ENCODE peak calls at places on chromosomes 4 and X, in four cellular contexts. M is suprapubic skin, Y is nephron progenitor cell, E is AG04450. H is an unnamed sample.

GRCh38 chr4:108056418-108056817 is 66.7 kb downstream of the HADH start:
- DNase-seq in M (no peak), Y (no peak), E (no peak), H (no peak)

GRCh38 chr4:30837131-30837539 is 117.0 kb downstream of the PCDH7 start:
- DNase-seq in M (no peak), Y (peak), E (no peak), H (no peak)

GRCh38 chr4:1251773-1252066 is 2.8 kb upstream of the CTBP1 start:
- DNase-seq in E (no peak), Y (no peak), M (no peak), H (no peak)

GRCh38 chrX:154017766-154018517 is 1.8 kb downstream of the IRAK1 start:
- DNase-seq in E (no peak), M (no peak), Y (no peak), H (no peak)

GRCh38 chrX:133698298-133698697 is 283.0 kb upstream of the GPC4 start:
- DNase-seq in Y (no peak), M (no peak), E (peak), H (no peak)

GRCh38 chr4:113457886-113458285 is 303.7 kb downstream of the CAMK2D start:
- DNase-seq in Y (no peak), E (no peak), M (no peak), H (no peak)

GRCh38 chrX:134948333-134949241 is 42.2 kb upstream of the SMIM10 start:
- DNase-seq in Y (no peak), E (peak), M (no peak), H (no peak)

GRCh38 chr4:145719752-145720624 is 40.0 kb downstream of the C4orf51 start:
- DNase-seq in M (no peak), Y (no peak), E (no peak), H (no peak)

GRCh38 chr4:184473515-184474260 is 662 bp downstream of the IRF2 start:
- DNase-seq in E (no peak), M (no peak), Y (peak), H (peak)

GRCh38 chrX:2318371-2318770 is 182.4 kb downstream of the DHRSX start:
- DNase-seq in E (no peak), M (no peak), Y (no peak), H (no peak)

GRCh38 chrX:12779534-12779933 is 11.7 kb upstream of the PRPS2 start:
- DNase-seq in M (no peak), E (no peak), Y (no peak), H (no peak)

GRCh38 chr4:159344877-159345276 is 242.0 kb downstream of the RAPGEF2 start:
- DNase-seq in E (no peak), M (no peak), Y (no peak), H (no peak)
- TF ChIP-seq CTCF in E (no peak), M (no peak), Y (no peak), H (no peak)

GRCh38 chrX:72132456-72132855 is 741 bp upstream of the RTL5 start:
- DNase-seq in Y (no peak), E (no peak), M (no peak), H (no peak)

GRCh38 chrX:72129661-72130060 is 2.1 kb downstream of the RTL5 start:
- DNase-seq in Y (no peak), M (no peak), E (no peak), H (no peak)

GRCh38 chrX:72130156-72130761 is 1.5 kb downstream of the RTL5 start:
- DNase-seq in Y (no peak), E (no peak), M (no peak), H (no peak)

GRCh38 chrX:72130762-72131231 is 918 bp downstream of the RTL5 start:
- DNase-seq in M (no peak), E (no peak), Y (no peak), H (no peak)

DNA sequence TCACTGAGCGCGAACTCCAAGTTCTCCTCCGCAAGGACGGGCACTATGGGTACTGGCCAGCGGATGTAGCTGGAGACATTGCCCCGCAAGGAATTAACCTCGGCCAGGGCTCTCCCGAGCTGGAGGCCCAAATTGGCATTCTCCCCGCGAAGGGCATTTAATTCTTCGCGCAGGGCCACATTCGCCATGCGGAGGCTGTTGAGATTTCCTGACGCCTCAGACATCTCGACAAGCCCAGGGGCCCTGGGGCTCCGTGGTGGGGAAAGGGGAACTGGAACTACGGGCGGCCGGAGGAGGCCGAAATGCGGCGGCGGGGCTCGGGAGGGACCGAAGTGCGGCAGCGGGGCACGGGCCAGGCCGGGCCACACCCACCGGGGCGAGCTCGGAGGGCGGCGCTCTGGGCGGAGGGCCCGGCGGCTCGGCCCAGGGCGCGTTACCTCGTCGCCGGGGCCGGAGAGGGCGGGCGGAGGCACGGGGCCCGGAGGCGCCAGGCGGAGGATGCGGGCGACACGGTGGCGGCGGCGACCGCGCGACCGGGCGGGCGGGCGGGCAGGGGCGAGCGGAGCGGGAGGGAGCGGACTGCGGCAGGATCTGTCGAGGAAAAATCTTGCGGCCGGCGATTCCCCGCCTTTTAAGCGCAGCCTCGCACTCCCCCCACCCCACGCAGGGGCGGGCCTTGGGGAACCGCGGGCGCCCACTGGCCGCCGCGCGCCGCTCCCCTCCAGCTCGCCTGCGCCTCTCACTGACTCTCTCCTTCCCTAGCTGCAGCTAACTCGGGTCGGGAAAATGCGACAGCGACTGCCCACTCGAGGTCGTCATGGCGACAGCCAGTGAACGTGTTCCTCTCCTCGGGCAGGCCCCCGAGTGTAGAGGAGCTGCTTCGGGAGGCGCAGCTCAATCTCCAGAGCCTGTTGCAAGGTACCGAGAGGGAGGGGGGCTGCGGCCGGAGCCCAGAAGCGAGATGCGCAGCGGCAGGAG is at the start of gene RTL5:
- DNase-seq in Y (peak), M (peak), E (peak), H (peak)
- TF ChIP-seq CTCF in Y (no peak), M (no peak), E (no peak), H (no peak)

GRCh38 chrX:72247206-72247944 is 8.5 kb upstream of the ERCC6L start:
- DNase-seq in Y (no peak), E (no peak), M (no peak), H (no peak)
- TF ChIP-seq CTCF in Y (no peak), E (no peak), M (no peak), H (no peak)

DNA sequence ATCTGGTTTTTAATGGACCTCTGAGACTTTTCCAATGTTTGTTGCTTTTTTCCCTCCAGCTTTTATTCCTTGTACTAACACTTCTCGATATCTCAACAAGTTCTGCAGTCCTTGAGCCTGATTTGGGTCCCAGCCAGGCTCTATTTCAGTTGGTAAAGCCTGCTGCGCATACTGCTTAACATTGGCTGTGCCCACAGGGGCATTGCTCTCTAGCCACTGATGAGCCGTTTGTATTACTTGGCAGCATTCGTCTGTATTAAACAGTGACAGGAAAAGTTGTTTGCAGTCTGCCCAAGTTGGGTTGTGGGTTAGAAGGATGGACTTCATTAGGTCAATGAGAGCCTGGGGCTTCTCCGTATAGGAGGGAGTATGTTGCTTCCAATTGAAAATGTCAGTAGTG is 59.6 kb upstream of the XAGE1B start:
- DNase-seq in E (no peak), M (no peak), Y (no peak), H (no peak)
- TF ChIP-seq CTCF in E (no peak), M (no peak), Y (no peak), H (no peak)

GRCh38 chr4:162126754-162127153 is 37.0 kb downstream of the FSTL5 start:
- DNase-seq in Y (no peak), E (no peak), M (no peak), H (no peak)

GRCh38 chr4:162131256-162131655 is 32.5 kb downstream of the FSTL5 start:
- DNase-seq in M (no peak), Y (no peak), E (no peak), H (no peak)
- TF ChIP-seq CTCF in M (no peak), Y (peak), E (no peak), H (peak)

DNA sequence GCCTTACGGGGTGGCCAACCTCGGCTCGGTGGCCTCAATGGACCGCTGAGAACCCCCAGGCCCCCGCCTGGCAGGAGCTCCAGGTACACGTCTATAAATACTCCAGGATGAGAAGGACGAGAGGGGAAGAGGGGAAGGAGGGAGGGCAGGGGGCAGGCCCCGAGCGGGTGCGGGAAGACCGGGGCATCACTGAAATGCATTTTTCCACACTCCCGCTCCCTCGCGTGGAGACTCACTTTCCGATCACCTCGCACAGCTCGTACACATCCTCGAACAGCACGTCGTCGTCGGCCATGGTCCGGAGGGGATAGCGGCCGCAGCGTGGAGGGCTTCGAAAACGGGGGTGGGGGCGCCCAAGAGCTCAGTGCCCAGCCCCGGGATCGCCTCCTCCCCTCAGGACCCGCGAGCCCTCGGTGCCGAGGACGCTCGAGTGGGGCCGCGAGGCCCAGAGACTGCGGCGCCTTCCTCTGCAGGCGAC is 621 bp downstream of the CASK start:
- DNase-seq in E (no peak), Y (peak), M (peak), H (peak)
- TF ChIP-seq CTCF in E (no peak), Y (no peak), M (no peak), H (no peak)

DNA sequence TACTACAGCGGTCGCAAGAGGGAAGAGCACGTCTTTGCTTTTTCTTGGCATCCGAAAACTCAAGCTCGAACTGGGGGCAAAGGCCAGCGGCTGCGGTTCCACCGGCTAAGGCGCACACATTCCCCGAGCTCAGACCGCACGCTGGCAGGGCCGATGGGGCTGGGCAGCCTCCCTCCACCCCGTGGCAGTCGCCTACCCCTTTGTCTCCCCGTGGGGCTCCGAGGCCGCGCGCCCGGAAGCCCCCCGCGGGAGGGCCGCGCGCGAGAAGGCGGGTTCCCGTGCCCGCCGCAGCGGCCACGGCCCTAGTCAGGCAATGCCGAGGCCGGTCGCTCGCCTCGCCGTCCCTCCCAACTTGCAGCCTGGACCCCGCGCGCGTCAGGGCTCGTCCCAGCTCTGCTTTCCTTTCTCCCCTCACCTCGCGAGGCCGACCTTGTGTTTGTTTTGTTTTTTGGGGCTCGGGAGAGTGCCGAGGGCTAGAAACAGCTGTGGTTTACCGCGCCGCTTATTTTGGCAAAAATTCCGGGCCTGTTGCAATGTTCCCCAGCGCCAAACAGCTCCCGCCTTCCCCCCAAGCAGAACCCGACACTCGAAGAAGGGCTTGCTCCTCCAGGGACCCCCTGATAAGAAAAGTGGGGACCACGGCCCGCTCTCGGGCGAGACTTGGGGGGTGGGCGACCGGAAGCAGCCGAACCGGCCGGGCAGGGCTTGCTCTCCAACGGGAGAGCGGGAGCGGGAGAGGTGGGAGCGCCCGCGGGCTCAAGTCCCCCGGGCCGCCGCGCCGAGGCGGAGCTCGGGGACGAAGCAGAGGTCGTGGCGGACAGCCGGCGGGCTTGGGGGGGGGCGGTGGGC is 553 bp upstream of the N4BP2 start:
- DNase-seq in Y (peak), M (peak), E (peak), H (peak)
- TF ChIP-seq CTCF in Y (no peak), M (no peak), E (no peak), H (no peak)

H was measured in endothelial cell.